ENCODE peak calls at places on chromosomes 4 and X, in ten cellular contexts. One of them, this sample, is unnamed.

GRCh38 chr4:48756689-48757220 is 23.3 kb downstream of the FRYL start:
- DNase-seq in mucosa of descending colon: no peak
- DNase-seq in mucosa of gallbladder: no peak
- DNase-seq in B cell: no peak
- DNase-seq in NCI-H146: no peak
- DNase-seq in Caki2: no peak
- DNase-seq in CD4-positive, CD25-positive, alpha-beta regulatory T cell: no peak
- DNase-seq in neural progenitor cell: no peak
- DNase-seq in lower leg skin: no peak
- DNase-seq in stimulated activated CD4-positive, alpha-beta T cell treated with anti-CD3 and anti-CD28 coated beads, Interleukin-4, amount 100 ng/mL, for 48 hours: no peak
- DNase-seq in this sample: no peak

GRCh38 chrX:107760304-107761077 is 15.1 kb downstream of the TSC22D3 start:
- DNase-seq in mucosa of descending colon: no peak
- DNase-seq in mucosa of gallbladder: no peak
- DNase-seq in B cell: no peak
- DNase-seq in NCI-H146: no peak
- DNase-seq in Caki2: no peak
- DNase-seq in CD4-positive, CD25-positive, alpha-beta regulatory T cell: no peak
- DNase-seq in neural progenitor cell: no peak
- DNase-seq in lower leg skin: no peak
- DNase-seq in stimulated activated CD4-positive, alpha-beta T cell treated with anti-CD3 and anti-CD28 coated beads, Interleukin-4, amount 100 ng/mL, for 48 hours: no peak
- DNase-seq in this sample: no peak

GRCh38 chrX:134572816-134573682 is 85.2 kb downstream of the PLAC1 start:
- DNase-seq in mucosa of descending colon: no peak
- DNase-seq in mucosa of gallbladder: no peak
- DNase-seq in B cell: no peak
- DNase-seq in NCI-H146: no peak
- DNase-seq in Caki2: no peak
- DNase-seq in CD4-positive, CD25-positive, alpha-beta regulatory T cell: no peak
- DNase-seq in neural progenitor cell: no peak
- DNase-seq in lower leg skin: no peak
- DNase-seq in stimulated activated CD4-positive, alpha-beta T cell treated with anti-CD3 and anti-CD28 coated beads, Interleukin-4, amount 100 ng/mL, for 48 hours: no peak
- DNase-seq in this sample: no peak

GRCh38 chr4:137678796-137679195 is 146.5 kb upstream of the PCDH18 start:
- DNase-seq in mucosa of descending colon: no peak
- DNase-seq in mucosa of gallbladder: no peak
- DNase-seq in B cell: no peak
- DNase-seq in NCI-H146: no peak
- DNase-seq in Caki2: peak; percentile 9
- DNase-seq in CD4-positive, CD25-positive, alpha-beta regulatory T cell: no peak
- DNase-seq in neural progenitor cell: no peak
- DNase-seq in lower leg skin: no peak
- DNase-seq in stimulated activated CD4-positive, alpha-beta T cell treated with anti-CD3 and anti-CD28 coated beads, Interleukin-4, amount 100 ng/mL, for 48 hours: no peak
- DNase-seq in this sample: no peak

GRCh38 chrX:110258552-110258951 is 59.3 kb downstream of the AMMECR1 start:
- DNase-seq in mucosa of descending colon: no peak
- DNase-seq in mucosa of gallbladder: no peak
- DNase-seq in B cell: no peak
- DNase-seq in NCI-H146: no peak
- DNase-seq in Caki2: no peak
- DNase-seq in CD4-positive, CD25-positive, alpha-beta regulatory T cell: no peak
- DNase-seq in neural progenitor cell: no peak
- DNase-seq in lower leg skin: no peak
- DNase-seq in stimulated activated CD4-positive, alpha-beta T cell treated with anti-CD3 and anti-CD28 coated beads, Interleukin-4, amount 100 ng/mL, for 48 hours: no peak
- DNase-seq in this sample: no peak

GRCh38 chrX:116285506-116285905 is 115.0 kb downstream of the AGTR2 start:
- DNase-seq in mucosa of descending colon: no peak
- DNase-seq in mucosa of gallbladder: no peak
- DNase-seq in B cell: no peak
- DNase-seq in NCI-H146: no peak
- DNase-seq in Caki2: no peak
- DNase-seq in CD4-positive, CD25-positive, alpha-beta regulatory T cell: no peak
- DNase-seq in neural progenitor cell: no peak
- DNase-seq in lower leg skin: no peak
- DNase-seq in stimulated activated CD4-positive, alpha-beta T cell treated with anti-CD3 and anti-CD28 coated beads, Interleukin-4, amount 100 ng/mL, for 48 hours: no peak
- DNase-seq in this sample: no peak

GRCh38 chr4:156169011-156169410 is 215.3 kb upstream of the CTSO start:
- DNase-seq in mucosa of descending colon: no peak
- DNase-seq in mucosa of gallbladder: no peak
- DNase-seq in B cell: no peak
- DNase-seq in NCI-H146: peak; percentile 71
- DNase-seq in Caki2: peak; percentile 41
- DNase-seq in CD4-positive, CD25-positive, alpha-beta regulatory T cell: no peak
- DNase-seq in neural progenitor cell: peak; percentile 70
- DNase-seq in lower leg skin: no peak
- DNase-seq in stimulated activated CD4-positive, alpha-beta T cell treated with anti-CD3 and anti-CD28 coated beads, Interleukin-4, amount 100 ng/mL, for 48 hours: no peak
- DNase-seq in this sample: peak; percentile 56

GRCh38 chr4:73653695-73654106 is 33.5 kb upstream of the RASSF6 start:
- DNase-seq in mucosa of descending colon: no peak
- DNase-seq in mucosa of gallbladder: no peak
- DNase-seq in B cell: peak; percentile 56
- DNase-seq in NCI-H146: peak; percentile 93
- DNase-seq in Caki2: peak; percentile 63
- DNase-seq in CD4-positive, CD25-positive, alpha-beta regulatory T cell: peak; percentile 10
- DNase-seq in neural progenitor cell: peak; percentile 55
- DNase-seq in lower leg skin: no peak
- DNase-seq in stimulated activated CD4-positive, alpha-beta T cell treated with anti-CD3 and anti-CD28 coated beads, Interleukin-4, amount 100 ng/mL, for 48 hours: no peak
- DNase-seq in this sample: peak; percentile 85

GRCh38 chr4:90328558-90328957 is 201.4 kb downstream of the CCSER1 start:
- DNase-seq in mucosa of descending colon: no peak
- DNase-seq in mucosa of gallbladder: no peak
- DNase-seq in B cell: no peak
- DNase-seq in NCI-H146: no peak
- DNase-seq in Caki2: no peak
- DNase-seq in CD4-positive, CD25-positive, alpha-beta regulatory T cell: no peak
- DNase-seq in neural progenitor cell: peak; percentile 42
- DNase-seq in lower leg skin: peak; percentile 73
- DNase-seq in stimulated activated CD4-positive, alpha-beta T cell treated with anti-CD3 and anti-CD28 coated beads, Interleukin-4, amount 100 ng/mL, for 48 hours: no peak
- DNase-seq in this sample: no peak

GRCh38 chr4:88693792-88694191 is 3.8 kb downstream of the NAP1L5 start:
- DNase-seq in mucosa of descending colon: no peak
- DNase-seq in mucosa of gallbladder: no peak
- DNase-seq in B cell: no peak
- DNase-seq in NCI-H146: no peak
- DNase-seq in Caki2: no peak
- DNase-seq in CD4-positive, CD25-positive, alpha-beta regulatory T cell: no peak
- DNase-seq in neural progenitor cell: no peak
- DNase-seq in lower leg skin: no peak
- DNase-seq in stimulated activated CD4-positive, alpha-beta T cell treated with anti-CD3 and anti-CD28 coated beads, Interleukin-4, amount 100 ng/mL, for 48 hours: no peak
- DNase-seq in this sample: no peak

GRCh38 chr4:114028071-114028470 is 48.6 kb upstream of the ARSJ start:
- DNase-seq in mucosa of descending colon: no peak
- DNase-seq in mucosa of gallbladder: peak; percentile 32
- DNase-seq in B cell: no peak
- DNase-seq in NCI-H146: no peak
- DNase-seq in Caki2: no peak
- DNase-seq in CD4-positive, CD25-positive, alpha-beta regulatory T cell: no peak
- DNase-seq in neural progenitor cell: no peak
- DNase-seq in lower leg skin: no peak
- DNase-seq in stimulated activated CD4-positive, alpha-beta T cell treated with anti-CD3 and anti-CD28 coated beads, Interleukin-4, amount 100 ng/mL, for 48 hours: no peak
- DNase-seq in this sample: no peak

GRCh38 chr4:185868983-185869938 is 57.3 kb upstream of the SORBS2 start:
- DNase-seq in mucosa of descending colon: no peak
- DNase-seq in mucosa of gallbladder: no peak
- DNase-seq in B cell: no peak
- DNase-seq in NCI-H146: no peak
- DNase-seq in Caki2: peak; percentile 25
- DNase-seq in CD4-positive, CD25-positive, alpha-beta regulatory T cell: no peak
- DNase-seq in neural progenitor cell: no peak
- DNase-seq in lower leg skin: no peak
- DNase-seq in stimulated activated CD4-positive, alpha-beta T cell treated with anti-CD3 and anti-CD28 coated beads, Interleukin-4, amount 100 ng/mL, for 48 hours: no peak
- DNase-seq in this sample: no peak

GRCh38 chrX:121307441-121307840 is 260.0 kb downstream of the GLUD2 start:
- DNase-seq in mucosa of descending colon: no peak
- DNase-seq in mucosa of gallbladder: no peak
- DNase-seq in B cell: no peak
- DNase-seq in NCI-H146: no peak
- DNase-seq in Caki2: no peak
- DNase-seq in CD4-positive, CD25-positive, alpha-beta regulatory T cell: no peak
- DNase-seq in neural progenitor cell: no peak
- DNase-seq in lower leg skin: no peak
- DNase-seq in stimulated activated CD4-positive, alpha-beta T cell treated with anti-CD3 and anti-CD28 coated beads, Interleukin-4, amount 100 ng/mL, for 48 hours: no peak
- DNase-seq in this sample: no peak

GRCh38 chrX:70979136-70979762 is 48.4 kb upstream of the SLC7A3 start:
- DNase-seq in mucosa of descending colon: no peak
- DNase-seq in mucosa of gallbladder: no peak
- DNase-seq in B cell: no peak
- DNase-seq in NCI-H146: peak; percentile 2
- DNase-seq in Caki2: peak; percentile 6
- DNase-seq in CD4-positive, CD25-positive, alpha-beta regulatory T cell: no peak
- DNase-seq in neural progenitor cell: peak; percentile 50
- DNase-seq in lower leg skin: no peak
- DNase-seq in stimulated activated CD4-positive, alpha-beta T cell treated with anti-CD3 and anti-CD28 coated beads, Interleukin-4, amount 100 ng/mL, for 48 hours: no peak
- DNase-seq in this sample: peak; percentile 57

GRCh38 chrX:84865113-84865512 is 138.6 kb upstream of the APOOL start:
- DNase-seq in mucosa of descending colon: no peak
- DNase-seq in mucosa of gallbladder: no peak
- DNase-seq in B cell: no peak
- DNase-seq in NCI-H146: peak; percentile 20
- DNase-seq in Caki2: no peak
- DNase-seq in CD4-positive, CD25-positive, alpha-beta regulatory T cell: no peak
- DNase-seq in neural progenitor cell: no peak
- DNase-seq in lower leg skin: no peak
- DNase-seq in stimulated activated CD4-positive, alpha-beta T cell treated with anti-CD3 and anti-CD28 coated beads, Interleukin-4, amount 100 ng/mL, for 48 hours: no peak
- DNase-seq in this sample: peak; percentile 30

GRCh38 chrX:42079968-42080367 is 156.6 kb upstream of the CASK start:
- DNase-seq in mucosa of descending colon: no peak
- DNase-seq in mucosa of gallbladder: no peak
- DNase-seq in B cell: no peak
- DNase-seq in NCI-H146: no peak
- DNase-seq in Caki2: no peak
- DNase-seq in CD4-positive, CD25-positive, alpha-beta regulatory T cell: no peak
- DNase-seq in neural progenitor cell: no peak
- DNase-seq in lower leg skin: no peak
- DNase-seq in stimulated activated CD4-positive, alpha-beta T cell treated with anti-CD3 and anti-CD28 coated beads, Interleukin-4, amount 100 ng/mL, for 48 hours: no peak
- DNase-seq in this sample: no peak

GRCh38 chrX:29659911-29660310 is 555.5 kb upstream of the MAGEB2 start:
- DNase-seq in mucosa of descending colon: no peak
- DNase-seq in mucosa of gallbladder: no peak
- DNase-seq in B cell: no peak
- DNase-seq in NCI-H146: no peak
- DNase-seq in Caki2: no peak
- DNase-seq in CD4-positive, CD25-positive, alpha-beta regulatory T cell: no peak
- DNase-seq in neural progenitor cell: no peak
- DNase-seq in lower leg skin: no peak
- DNase-seq in stimulated activated CD4-positive, alpha-beta T cell treated with anti-CD3 and anti-CD28 coated beads, Interleukin-4, amount 100 ng/mL, for 48 hours: no peak
- DNase-seq in this sample: no peak

GRCh38 chr4:4499438-4500123 is 42.3 kb downstream of the STX18 start:
- DNase-seq in mucosa of descending colon: no peak
- DNase-seq in mucosa of gallbladder: no peak
- DNase-seq in B cell: no peak
- DNase-seq in NCI-H146: peak; percentile 9
- DNase-seq in Caki2: no peak
- DNase-seq in CD4-positive, CD25-positive, alpha-beta regulatory T cell: no peak
- DNase-seq in neural progenitor cell: no peak
- DNase-seq in lower leg skin: no peak
- DNase-seq in stimulated activated CD4-positive, alpha-beta T cell treated with anti-CD3 and anti-CD28 coated beads, Interleukin-4, amount 100 ng/mL, for 48 hours: no peak
- DNase-seq in this sample: no peak

This sample was measured in KBM-7.